ENCODE peak calls at places on chromosomes 7 and 10, in five cellular contexts. N is NCI-H460, B is endothelial cell of umbilical vein, G is T-helper 9 cell, K is HCT116. Y is an unnamed sample.

GRCh38 chr7:147380926-147381325 is 1209.6 kb upstream of the C7orf33 start:
- DNase-seq in N (no peak), B (no peak), G (no peak), K (no peak), Y (no peak)

GRCh38 chr7:12716722-12717121 is 29.3 kb downstream of the ARL4A start:
- DNase-seq in N (no peak), B (no peak), G (no peak), K (no peak), Y (no peak)

GRCh38 chr7:9958461-9958860 is 1015.2 kb upstream of the PHF14 start:
- DNase-seq in N (no peak), B (no peak), G (no peak), K (no peak), Y (no peak)

GRCh38 chr10:43093423-43094090 is 16.7 kb downstream of the RET start:
- DNase-seq in N (no peak), B (no peak), G (no peak), K (no peak), Y (no peak)

GRCh38 chr10:110113670-110114337 is 93.6 kb upstream of the MXI1 start:
- DNase-seq in N (no peak), B (no peak), G (no peak), K (no peak), Y (no peak)

GRCh38 chr10:31622993-31623392 is 304.0 kb downstream of the ZEB1 start:
- DNase-seq in N (no peak), B (no peak), G (no peak), K (no peak), Y (no peak)

GRCh38 chr7:55094122-55094690 is 75.4 kb downstream of the EGFR start:
- DNase-seq in N (no peak), B (no peak), G (no peak), K (no peak), Y (no peak)

GRCh38 chr7:24945899-24946298 is 34.1 kb downstream of the OSBPL3 start:
- DNase-seq in N (no peak), B (no peak), G (no peak), K (no peak), Y (no peak)

GRCh38 chr7:70631732-70632131 is 500.2 kb upstream of the GALNT17 start:
- DNase-seq in N (no peak), B (no peak), G (no peak), K (no peak), Y (no peak)

GRCh38 chr7:122143376-122143750 is 686 bp downstream of the AASS start:
- DNase-seq in N (no peak), B (peak; percentile 64), G (no peak), K (no peak), Y (no peak)

GRCh38 chr10:133103311-133103910 is 15.7 kb downstream of the ADGRA1 start:
- DNase-seq in N (no peak), B (no peak), G (no peak), K (no peak), Y (no peak)

GRCh38 chr7:48299580-48300169 is 128.4 kb downstream of the ABCA13 start:
- DNase-seq in N (peak; percentile 59), B (peak; percentile 55), G (no peak), K (peak; percentile 28), Y (peak; percentile 69)

GRCh38 chr10:97452352-97452751 is 6.4 kb downstream of the ZDHHC16 start:
- DNase-seq in N (no peak), B (no peak), G (no peak), K (no peak), Y (no peak)

GRCh38 chr10:28291881-28292297 is 11.0 kb downstream of the MPP7 start:
- DNase-seq in N (peak; percentile 5), B (no peak), G (no peak), K (peak; percentile 71), Y (peak; percentile 9)

GRCh38 chr7:90119178-90119971 is 34.9 kb upstream of the STEAP1 start:
- DNase-seq in N (no peak), B (no peak), G (no peak), K (no peak), Y (no peak)

GRCh38 chr7:1223196-1224092 is 9.2 kb upstream of the UNCX start:
- DNase-seq in N (no peak), B (no peak), G (no peak), K (no peak), Y (no peak)

GRCh38 chr7:95527776-95528250 is 42.1 kb downstream of the ASB4 start:
- DNase-seq in N (no peak), B (no peak), G (no peak), K (no peak), Y (no peak)

GRCh38 chr7:24334627-24335026 is 50.6 kb downstream of the NPY start:
- DNase-seq in N (no peak), B (no peak), G (no peak), K (no peak), Y (no peak)

GRCh38 chr10:52951819-52952218 is 179.2 kb upstream of the MBL2 start:
- DNase-seq in N (peak; percentile 24), B (peak; percentile 73), G (no peak), K (no peak), Y (no peak)

GRCh38 chr7:149448961-149449360 is 11.9 kb downstream of the ZNF777 start:
- DNase-seq in N (no peak), B (no peak), G (no peak), K (no peak), Y (no peak)

GRCh38 chr7:151330656-151331055 is 11.0 kb upstream of the NUB1 start:
- DNase-seq in N (no peak), B (no peak), G (no peak), K (no peak), Y (no peak)

GRCh38 chr7:120472892-120473291 is 199.9 kb downstream of the KCND2 start:
- DNase-seq in N (no peak), B (no peak), G (no peak), K (no peak), Y (no peak)